ENCODE peak calls at places on chromosomes 13 and 19, in six cellular contexts. G is stimulated activated CD4-positive, alpha-beta T cell treated with anti-CD3 and anti-CD28 coated beads, Interleukin-4, amount 100 ng/mL, for 1 hour; X is HS-5; I is caudate nucleus; M is HT1080; F is activated T-cell treated with anti-CD3 and anti-CD28 coated beads, Interleukin-2, amount 50 U/mL, for 72 hours. Y is an unnamed sample.

GRCh38 chr19:27765397-27765796 is 1447.6 kb downstream of the UQCRFS1 start:
- DNase-seq in I (no peak), G (no peak), M (no peak), F (no peak), X (no peak), Y (no peak)

GRCh38 chr13:99916366-99917103 is 55.0 kb downstream of the ZIC5 start:
- DNase-seq in I (no peak), X (peak; percentile 4), F (peak; percentile 9), G (no peak), M (peak; percentile 70), Y (no peak)

GRCh38 chr19:39297931-39298634 is 1.9 kb downstream of the IFNL1 start:
- DNase-seq in I (no peak), X (no peak), M (no peak), G (no peak), F (peak; percentile 71), Y (peak; percentile 54)

GRCh38 chr13:101757446-101758039 is 305.1 kb downstream of the ITGBL1 start:
- DNase-seq in X (no peak), M (peak; percentile 44), F (no peak), I (no peak), G (no peak), Y (no peak)

GRCh38 chr13:24892844-24893243 is 128.9 kb downstream of the RNF17 start:
- DNase-seq in I (no peak), X (no peak), M (no peak), F (no peak), G (no peak), Y (no peak)

GRCh38 chr13:75705395-75705794 is 69.3 kb downstream of the LMO7 start:
- DNase-seq in X (peak; percentile 55), I (no peak), G (no peak), M (peak; percentile 83), F (no peak), Y (no peak)

GRCh38 chr19:55080121-55080914 is 4.6 kb downstream of the EPS8L1 start:
- DNase-seq in G (peak; percentile 60), M (peak; percentile 53), F (peak; percentile 82), X (no peak), I (no peak), Y (peak; percentile 61)

GRCh38 chr13:35810286-35810685 is 320.9 kb downstream of the DCLK1 start:
- DNase-seq in X (no peak), I (no peak), F (no peak), G (no peak), M (no peak), Y (no peak)

GRCh38 chr19:45097776-45098520 is 5.0 kb downstream of the PPP1R37 start:
- DNase-seq in X (peak; percentile 84), F (no peak), M (peak; percentile 97), G (no peak), I (peak; percentile 17), Y (no peak)

GRCh38 chr13:20702945-20703784 is at the start of gene IL17D:
- DNase-seq in M (no peak), G (peak; percentile 42), F (peak; percentile 43), I (peak; percentile 69), X (no peak), Y (peak; percentile 37)

GRCh38 chr13:24802074-24802473 is 38.1 kb downstream of the RNF17 start:
- DNase-seq in G (no peak), X (no peak), I (no peak), M (peak; percentile 43), F (no peak), Y (no peak)

GRCh38 chr13:67094952-67095351 is 135.2 kb downstream of the PCDH9 start:
- DNase-seq in F (no peak), X (no peak), M (no peak), G (no peak), I (no peak), Y (no peak)

GRCh38 chr19:35959040-35959967 is 23.1 kb downstream of the LRFN3 start:
- DNase-seq in M (no peak), G (peak; percentile 80), F (peak; percentile 78), I (peak; percentile 75), X (no peak), Y (peak; percentile 83)

GRCh38 chr13:62387642-62388041 is 972.0 kb upstream of the PCDH20 start:
- DNase-seq in G (no peak), M (peak; percentile 11), I (no peak), X (no peak), F (no peak), Y (no peak)

GRCh38 chr13:66780814-66781213 is 449.3 kb downstream of the PCDH9 start:
- DNase-seq in M (peak; percentile 48), I (no peak), G (no peak), F (no peak), X (peak; percentile 18), Y (no peak)

GRCh38 chr13:108342369-108343289 is 73.1 kb downstream of the TNFSF13B start:
- DNase-seq in M (peak; percentile 22), X (no peak), F (no peak), I (no peak), G (no peak), Y (no peak)

GRCh38 chr13:34161829-34162544 is 344.0 kb downstream of the RFC3 start:
- DNase-seq in I (no peak), M (peak; percentile 67), X (no peak), F (no peak), G (no peak), Y (no peak)

GRCh38 chr13:48645845-48646244 is 7.9 kb upstream of the CYSLTR2 start:
- DNase-seq in M (no peak), G (no peak), I (no peak), F (no peak), X (no peak), Y (no peak)

GRCh38 chr13:26540319-26540718 is 17.2 kb upstream of the WASF3 start:
- DNase-seq in M (no peak), I (no peak), X (no peak), G (no peak), F (no peak), Y (no peak)

GRCh38 chr19:48419158-48419920 is 25.9 kb downstream of the GRIN2D start:
- DNase-seq in G (peak; percentile 65), M (peak; percentile 78), F (peak; percentile 89), X (no peak), I (peak; percentile 23), Y (peak; percentile 77)

GRCh38 chr19:848457-848921 is 3.6 kb upstream of the ELANE start:
- DNase-seq in M (no peak), G (no peak), X (no peak), I (no peak), F (no peak), Y (no peak)

GRCh38 chr19:6774821-6775707 is 2.6 kb downstream of the VAV1 start:
- DNase-seq in X (no peak), I (no peak), G (no peak), M (no peak), F (no peak), Y (no peak)

GRCh38 chr13:68380041-68380973 is 1150.2 kb upstream of the PCDH9 start:
- DNase-seq in X (no peak), G (no peak), I (no peak), F (no peak), M (no peak), Y (no peak)

GRCh38 chr13:109383683-109384082 is 402.7 kb downstream of the IRS2 start:
- DNase-seq in X (no peak), M (peak; percentile 71), F (no peak), G (no peak), I (no peak), Y (no peak)

GRCh38 chr13:101390461-101390860 is 25.8 kb downstream of the NALCN start:
- DNase-seq in I (no peak), M (peak; percentile 52), F (no peak), X (no peak), G (no peak), Y (no peak)

GRCh38 chr13:94342436-94343242 is 136.8 kb downstream of the DCT start:
- DNase-seq in I (no peak), G (no peak), F (no peak), X (no peak), M (no peak), Y (no peak)

GRCh38 chr13:113117335-113117872 is 5.2 kb upstream of the F10 start:
- DNase-seq in M (no peak), X (no peak), F (no peak), I (no peak), G (no peak), Y (no peak)

GRCh38 chr19:47267350-47267759 is 7.3 kb upstream of the INAFM1 start:
- DNase-seq in X (no peak), M (no peak), I (peak; percentile 71), F (no peak), G (no peak), Y (no peak)

GRCh38 chr19:1668339-1669123 is 16.1 kb upstream of the TCF3 start:
- DNase-seq in X (no peak), G (no peak), F (peak; percentile 19), I (no peak), M (no peak), Y (no peak)

GRCh38 chr19:47097396-47098217 is 16.0 kb downstream of the ZC3H4 start:
- DNase-seq in I (peak; percentile 39), M (no peak), F (no peak), X (no peak), G (no peak), Y (no peak)

Y was measured in activated naive CD4-positive, alpha-beta T cell treated with Interleukin-2 at 50 U/mL for 16 hours.